ENCODE peak calls at places on chromosomes 11 and 22, in five cellular contexts. R is ecto neural progenitor cell; X is cardiac fibroblast; I is effector memory CD4-positive, alpha-beta T cell; K is stimulated activated CD4-positive, alpha-beta T cell treated with anti-CD3 and anti-CD28 coated beads, Interleukin-4, amount 100 ng/mL, for 24 hours. H is an unnamed sample.

GRCh38 chr22:37801946-37802309 is 5.8 kb upstream of the GCAT start:
- DNase-seq in R (no peak), K (no peak), I (no peak), X (no peak), H (no peak)

GRCh38 chr11:100805509-100806199 is 118.6 kb downstream of the ARHGAP42 start:
- DNase-seq in K (no peak), I (no peak), X (peak), R (no peak), H (peak)

GRCh38 chr11:92376146-92376599 is 151.6 kb downstream of the FAT3 start:
- DNase-seq in R (no peak), X (peak), I (no peak), K (no peak), H (peak)

GRCh38 chr11:20250644-20251247 is 90.5 kb upstream of the DBX1 start:
- DNase-seq in X (no peak), I (no peak), R (no peak), K (no peak), H (no peak)

GRCh38 chr11:80023416-80023815 is 582.6 kb upstream of the TENM4 start:
- DNase-seq in K (no peak), I (no peak), X (no peak), R (no peak), H (no peak)

GRCh38 chr22:27642104-27642800 is 159.3 kb downstream of the MN1 start:
- DNase-seq in X (no peak), I (no peak), K (no peak), R (peak), H (peak)

GRCh38 chr22:22748297-22748743 is 103.9 kb downstream of the GGTLC2 start:
- DNase-seq in R (no peak), K (peak), I (peak), X (peak), H (peak)

GRCh38 chr11:120651836-120652235 is 140.3 kb downstream of the GRIK4 start:
- DNase-seq in I (no peak), K (no peak), R (no peak), X (no peak), H (no peak)

GRCh38 chr11:118537409-118537980 is 6.5 kb downstream of the TMEM25 start:
- DNase-seq in I (no peak), K (no peak), R (no peak), X (peak), H (no peak)

GRCh38 chr11:91641153-91641552 is 583.5 kb upstream of the FAT3 start:
- DNase-seq in X (no peak), I (no peak), R (no peak), K (no peak), H (no peak)

H was measured in fibroblast of lung.